ENCODE peak calls at places on chromosomes 4 and X, in ten cellular contexts. K is uterus, I is psoas muscle, O is mesendoderm, T is GM12878, N is colonic mucosa, L is neural progenitor cell, M is ascending aorta, B is mammary epithelial cell, Z is foreskin keratinocyte. G is an unnamed sample. For H3K4me1, the result is how much of the 10 kb centered on the place peaks cover.

GRCh38 chr4:151658959-151659593 is 101.7 kb downstream of the GATB start:
- DNase-seq in K (no peak), I (no peak), O (no peak), T (no peak), N (no peak), L (no peak), M (no peak), B (no peak), Z (no peak), G (no peak)

GRCh38 chr4:9923195-9923812 is 98.0 kb downstream of the SLC2A9 start:
- DNase-seq in K (no peak), I (no peak), O (no peak), T (no peak), N (no peak), L (no peak), M (no peak), B (peak), Z (no peak), G (no peak)

GRCh38 chr4:13944095-13944501 is 316.6 kb upstream of the BOD1L1 start:
- DNase-seq in K (no peak), I (no peak), O (no peak), T (no peak), N (no peak), L (no peak), M (no peak), B (peak), Z (peak), G (no peak)

GRCh38 chrX:114717921-114718320 is 134.0 kb downstream of the HTR2C start:
- DNase-seq in K (no peak), I (no peak), O (peak), T (no peak), N (no peak), L (peak), M (no peak), B (no peak), Z (no peak), G (no peak)

GRCh38 chr4:147683172-147683571 is 791 bp downstream of the PRMT9 start:
- DNase-seq in K (peak), I (no peak), O (peak), T (no peak), N (peak), L (peak), M (no peak), B (peak), Z (peak), G (no peak)

GRCh38 chr4:45063166-45063565 is 336.8 kb upstream of the GNPDA2 start:
- DNase-seq in K (peak), I (no peak), O (peak), T (no peak), N (no peak), L (no peak), M (no peak), B (no peak), Z (no peak), G (no peak)

GRCh38 chrX:9272166-9272565 is 192.7 kb upstream of the TBL1X start:
- DNase-seq in K (no peak), I (no peak), O (no peak), T (no peak), N (no peak), L (no peak), M (no peak), B (no peak), Z (no peak), G (no peak)

GRCh38 chr4:125317526-125317880 is 2.7 kb downstream of the FAT4 start:
- DNase-seq in K (peak), I (peak), O (peak), T (no peak), N (peak), L (peak), M (peak), B (peak), Z (peak), G (no peak)

GRCh38 chr4:152102184-152103000 is 341.6 kb upstream of the GATB start:
- DNase-seq in K (no peak), I (no peak), O (peak), T (no peak), N (no peak), L (no peak), M (no peak), B (peak), Z (peak), G (no peak)

GRCh38 chrX:124426824-124427223 is 80.5 kb downstream of the SH2D1A start:
- DNase-seq in K (no peak), I (no peak), O (no peak), T (no peak), N (no peak), L (no peak), M (no peak), B (no peak), Z (no peak), G (no peak)

GRCh38 chr4:107562306-107562705 is 157.7 kb downstream of the PAPSS1 start:
- DNase-seq in K (no peak), I (no peak), O (no peak), T (no peak), N (no peak), L (no peak), M (no peak), B (no peak), Z (no peak), G (no peak)

GRCh38 chrX:38347136-38347535 is 5.3 kb upstream of the OTC start:
- DNase-seq in K (no peak), I (no peak), O (peak), T (no peak), N (no peak), L (no peak), M (no peak), B (peak), Z (peak), G (no peak)

GRCh38 chr4:39043058-39043696 is 11.0 kb upstream of the TMEM156 start:
- DNase-seq in K (no peak), I (no peak), O (peak), T (no peak), N (no peak), L (no peak), M (no peak), B (peak), Z (no peak), G (peak)

GRCh38 chr4:178577933-178578332 is 1135.7 kb upstream of the AGA start:
- DNase-seq in K (no peak), I (no peak), O (peak), T (no peak), N (no peak), L (peak), M (no peak), B (no peak), Z (no peak), G (no peak)

GRCh38 chr4:14054391-14054790 is 426.9 kb upstream of the BOD1L1 start:
- DNase-seq in K (no peak), I (no peak), O (no peak), T (no peak), N (no peak), L (no peak), M (no peak), B (no peak), Z (no peak), G (no peak)

GRCh38 chr4:140330311-140330900 is 43.0 kb upstream of the SCOC start:
- DNase-seq in K (no peak), I (no peak), O (peak), T (no peak), N (no peak), L (peak), M (no peak), B (peak), Z (peak), G (no peak)

GRCh38 chrX:42934020-42934701 is 156.2 kb upstream of the PPP1R2C start:
- DNase-seq in K (no peak), I (no peak), O (no peak), T (peak), N (peak), L (no peak), M (no peak), B (no peak), Z (no peak), G (no peak)

GRCh38 chr4:143883529-143883928 is 21.8 kb downstream of the GYPE start:
- DNase-seq in K (no peak), I (no peak), O (no peak), T (no peak), N (no peak), L (no peak), M (no peak), B (no peak), Z (no peak), G (no peak)

GRCh38 chrX:78375894-78376293 is 48.5 kb upstream of the CYSLTR1 start:
- DNase-seq in K (no peak), I (no peak), O (no peak), T (no peak), N (no peak), L (no peak), M (no peak), B (peak), Z (peak), G (no peak)

GRCh38 chr4:133638702-133639101 is 489.6 kb downstream of the PCDH10 start:
- DNase-seq in K (no peak), I (no peak), O (no peak), T (no peak), N (no peak), L (no peak), M (no peak), B (no peak), Z (no peak), G (no peak)

GRCh38 chr4:143482753-143483362 is 30.6 kb upstream of the SMARCA5 start:
- DNase-seq in K (peak), I (no peak), O (peak), T (no peak), N (no peak), L (peak), M (no peak), B (peak), Z (peak), G (no peak)

GRCh38 chr4:82739292-82740190 is 59.1 kb downstream of the SCD5 start:
- DNase-seq in K (peak), I (peak), O (peak), T (peak), N (peak), L (peak), M (peak), B (no peak), Z (peak), G (peak)

GRCh38 chrX:57677132-57677858 is 2.8 kb downstream of the NLRP2B start:
- DNase-seq in K (no peak), I (no peak), O (no peak), T (no peak), N (no peak), L (no peak), M (no peak), B (no peak), Z (no peak), G (no peak)

GRCh38 chr4:17414392-17414791 is 97.5 kb downstream of the QDPR start:
- DNase-seq in K (no peak), I (no peak), O (no peak), T (no peak), N (no peak), L (no peak), M (no peak), B (no peak), Z (no peak), G (no peak)

GRCh38 chr4:129994715-129995114 is 898.8 kb downstream of the C4orf33 start:
- DNase-seq in K (no peak), I (no peak), O (no peak), T (peak), N (no peak), L (no peak), M (no peak), B (no peak), Z (no peak), G (no peak)

GRCh38 chr4:35835893-35836292 is 408.4 kb downstream of the ARAP2 start:
- DNase-seq in K (no peak), I (no peak), O (no peak), T (no peak), N (no peak), L (no peak), M (no peak), B (no peak), Z (no peak), G (no peak)

GRCh38 chr4:7414046-7414445 is 20.7 kb downstream of the PSAPL1 start:
- DNase-seq in K (no peak), I (no peak), O (no peak), T (no peak), N (no peak), L (no peak), M (peak), B (no peak), Z (no peak), G (no peak)

GRCh38 chr4:98659741-98660507 is 1.5 kb upstream of the TSPAN5 start:
- DNase-seq in K (no peak), I (no peak), O (no peak), T (no peak), N (no peak), L (no peak), M (no peak), B (peak), Z (peak), G (no peak)

GRCh38 chr4:168884251-168885124 is 125.6 kb downstream of the CBR4 start:
- DNase-seq in K (no peak), I (no peak), O (no peak), T (no peak), N (no peak), L (no peak), M (no peak), B (no peak), Z (no peak), G (no peak)

GRCh38 chr4:168885416-168885815 is 124.6 kb downstream of the CBR4 start:
- DNase-seq in K (no peak), I (no peak), O (no peak), T (no peak), N (no peak), L (no peak), M (no peak), B (no peak), Z (no peak), G (no peak)

GRCh38 chr4:168888715-168889215 is 121.3 kb downstream of the CBR4 start:
- DNase-seq in K (no peak), I (no peak), O (no peak), T (no peak), N (no peak), L (no peak), M (no peak), B (no peak), Z (no peak), G (no peak)

GRCh38 chr4:168887809-168888208 is 122.2 kb downstream of the CBR4 start:
- DNase-seq in K (no peak), I (no peak), O (peak), T (no peak), N (no peak), L (no peak), M (no peak), B (no peak), Z (no peak), G (no peak)

DNA sequence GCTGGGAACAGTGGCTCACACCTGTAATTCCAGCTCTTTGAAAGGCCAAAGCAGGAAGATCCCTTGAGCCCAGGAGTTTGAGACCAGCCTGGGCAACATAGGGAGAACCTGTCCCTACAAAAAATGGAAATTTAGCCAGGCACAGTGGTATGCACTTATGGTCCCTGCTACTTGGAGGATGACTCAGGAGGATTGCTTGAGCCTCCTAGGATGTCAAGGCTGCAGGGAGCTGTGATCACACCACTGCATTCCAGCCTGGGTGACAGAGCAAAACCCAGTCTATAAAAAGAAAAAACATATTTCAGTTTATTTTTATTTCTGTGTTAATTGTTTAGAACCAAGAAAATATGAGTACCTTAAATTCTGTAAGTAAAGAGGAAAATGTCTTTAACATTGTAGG is 123.7 kb downstream of the CBR4 start:
- DNase-seq in K (no peak), I (no peak), O (peak), T (no peak), N (no peak), L (no peak), M (no peak), B (peak), Z (peak), G (no peak)
- H3K4me1 ChIP-seq in K (under half), I (half or more), O (under half), T (under half), N (under half), L (under half), M (under half), B (under half), Z (under half), G (under half)

GRCh38 chr4:139175647-139176298 is 1.2 kb downstream of the ELF2 start:
- DNase-seq in K (no peak), I (no peak), O (no peak), T (no peak), N (no peak), L (peak), M (no peak), B (no peak), Z (peak), G (no peak)
- H3K4me1 ChIP-seq in K (under half), I (under half), O (under half), T (under half), N (under half), L (under half), M (under half), B (under half), Z (under half), G (under half)

GRCh38 chr4:155794589-155794988 is 35.8 kb downstream of the GUCY1B1 start:
- DNase-seq in K (no peak), I (no peak), O (no peak), T (no peak), N (no peak), L (no peak), M (no peak), B (no peak), Z (no peak), G (no peak)
- H3K4me1 ChIP-seq in K (under half), I (under half), O (under half), T (under half), N (under half), L (under half), M (under half), B (under half), Z (under half), G (under half)

GRCh38 chr4:87032884-87033533 is 98.2 kb downstream of the AFF1 start:
- DNase-seq in K (no peak), I (no peak), O (no peak), T (no peak), N (no peak), L (peak), M (no peak), B (peak), Z (no peak), G (no peak)
- H3K4me1 ChIP-seq in K (under half), I (half or more), O (under half), T (half or more), N (under half), L (half or more), M (half or more), B (under half), Z (under half), G (under half)

GRCh38 chr4:26829018-26829417 is 31.6 kb upstream of the STIM2 start:
- DNase-seq in K (no peak), I (no peak), O (no peak), T (no peak), N (no peak), L (no peak), M (no peak), B (no peak), Z (no peak), G (no peak)

GRCh38 chr4:26826721-26827120 is 33.9 kb upstream of the STIM2 start:
- DNase-seq in K (peak), I (no peak), O (no peak), T (peak), N (peak), L (no peak), M (peak), B (no peak), Z (no peak), G (no peak)

GRCh38 chr4:26827798-26828197 is 32.8 kb upstream of the STIM2 start:
- DNase-seq in K (no peak), I (no peak), O (no peak), T (no peak), N (no peak), L (no peak), M (no peak), B (no peak), Z (no peak), G (no peak)

GRCh38 chr4:26830701-26831100 is 29.9 kb upstream of the STIM2 start:
- DNase-seq in K (no peak), I (no peak), O (no peak), T (no peak), N (no peak), L (no peak), M (no peak), B (no peak), Z (no peak), G (no peak)

GRCh38 chr4:26830016-26830415 is 30.6 kb upstream of the STIM2 start:
- DNase-seq in K (no peak), I (no peak), O (no peak), T (no peak), N (no peak), L (no peak), M (no peak), B (no peak), Z (no peak), G (no peak)
- H3K4me1 ChIP-seq in K (under half), I (under half), O (under half), T (under half), N (under half), L (under half), M (under half), B (under half), Z (under half), G (under half)

DNA sequence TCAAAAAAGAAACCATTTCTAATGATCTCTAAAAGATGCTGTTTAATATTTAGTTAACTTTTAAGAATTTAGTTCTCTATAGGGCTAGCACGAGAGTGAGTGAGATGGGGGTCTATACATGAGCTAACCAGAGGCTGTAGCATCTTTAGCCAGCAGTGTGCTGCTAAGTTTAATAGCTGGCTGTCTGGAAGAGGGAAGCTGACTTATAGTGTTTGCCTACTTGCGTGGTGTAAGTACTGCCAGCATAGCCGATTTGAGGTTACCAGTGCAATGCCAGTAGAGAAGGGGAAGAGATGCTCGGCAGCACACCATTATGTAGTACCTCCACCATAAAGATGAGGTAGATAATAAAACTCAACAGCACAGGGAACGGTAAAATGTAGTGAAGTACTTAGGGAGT is 47.1 kb upstream of the TMEM131L start:
- DNase-seq in K (no peak), I (no peak), O (no peak), T (no peak), N (no peak), L (no peak), M (no peak), B (no peak), Z (no peak), G (no peak)
- H3K4me1 ChIP-seq in K (under half), I (under half), O (under half), T (under half), N (under half), L (under half), M (under half), B (under half), Z (under half), G (under half)

DNA sequence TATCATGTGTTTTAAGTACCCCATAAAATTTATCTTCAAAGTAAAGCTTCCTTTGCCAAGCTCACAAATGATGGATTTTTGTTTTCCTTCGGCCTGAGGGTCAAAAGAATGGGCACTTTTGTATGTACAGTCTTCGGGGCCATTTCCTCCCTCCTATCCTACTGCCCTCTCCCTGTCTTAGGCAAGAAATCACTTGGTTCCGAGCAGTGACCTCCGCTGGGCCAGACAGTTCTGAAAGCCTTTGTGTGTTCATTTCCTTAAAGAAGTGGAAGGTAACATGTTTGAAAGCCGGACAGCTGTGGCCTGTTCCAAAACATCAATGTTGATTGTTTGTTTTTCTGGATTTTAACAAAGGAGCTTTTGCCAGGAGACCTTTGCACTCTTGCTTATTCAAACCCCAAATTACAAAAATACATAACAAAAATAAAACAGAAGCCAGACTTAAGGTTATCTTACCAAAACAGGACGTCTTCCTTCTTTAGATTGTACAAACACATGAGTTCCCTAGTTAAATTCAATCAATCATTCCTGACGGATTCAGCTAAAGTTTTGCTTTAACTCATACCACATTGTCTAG is 110.6 kb upstream of the LIMCH1 start:
- DNase-seq in K (peak), I (no peak), O (no peak), T (no peak), N (no peak), L (no peak), M (no peak), B (no peak), Z (no peak), G (no peak)
- H3K4me1 ChIP-seq in K (under half), I (under half), O (under half), T (under half), N (under half), L (under half), M (half or more), B (under half), Z (under half), G (under half)